ENCODE peak calls at places on chromosomes 11 and 22, in five cellular contexts. Q is activated CD4-positive, alpha-beta T cell treated with anti-CD3 and anti-CD28 coated beads for 48 hours; E is NCI-H1092; W is upper lobe of right lung; F is activated naive CD4-positive, alpha-beta T cell treated with Interleukin-2 at 50 U/mL for 16 hours. T is an unnamed sample.

GRCh38 chr11:117978982-117979381 is 7.2 kb upstream of the IL10RA start:
- DNase-seq in Q (no peak), W (no peak), E (no peak), F (no peak), T (no peak)

GRCh38 chr22:50081426-50082196 is 3.6 kb downstream of the MLC1 start:
- DNase-seq in W (no peak), Q (no peak), E (no peak), F (no peak), T (peak)

GRCh38 chr11:62423012-62423411 is 4.2 kb downstream of the SCGB1A1 start:
- DNase-seq in E (no peak), F (no peak), W (no peak), Q (no peak), T (no peak)

GRCh38 chr11:10455637-10456487 is 798 bp downstream of the AMPD3 start:
- DNase-seq in E (no peak), W (no peak), F (peak), Q (peak), T (no peak)

GRCh38 chr11:75547617-75548054 is 14.4 kb upstream of the SERPINH1 start:
- DNase-seq in F (peak), Q (peak), E (peak), W (peak), T (no peak)

GRCh38 chr11:12556155-12556554 is 118.1 kb upstream of the TEAD1 start:
- DNase-seq in E (no peak), W (no peak), Q (no peak), F (no peak), T (no peak)

GRCh38 chr11:15113381-15113780 is 1.3 kb upstream of the INSC start:
- DNase-seq in W (no peak), E (no peak), F (no peak), Q (no peak), T (no peak)

GRCh38 chr22:37509026-37509886 is 10.0 kb downstream of the CARD10 start:
- DNase-seq in F (no peak), Q (no peak), E (no peak), W (peak), T (no peak)

GRCh38 chr22:36197601-36198146 is 3.9 kb downstream of the APOL4 start:
- DNase-seq in E (no peak), Q (peak), W (no peak), F (no peak), T (no peak)

GRCh38 chr22:37167981-37168647 is 18.4 kb upstream of the IL2RB start:
- DNase-seq in E (no peak), Q (no peak), W (no peak), F (no peak), T (peak)

GRCh38 chr22:26321469-26321913 is 107.6 kb upstream of the ASPHD2 start:
- DNase-seq in E (no peak), Q (no peak), W (no peak), F (no peak), T (peak)

GRCh38 chr11:15258433-15259350 is 144.0 kb downstream of the INSC start:
- DNase-seq in W (no peak), F (no peak), Q (no peak), E (peak), T (no peak)

GRCh38 chr22:46484861-46485595 is 52.4 kb downstream of the CELSR1 start:
- DNase-seq in F (no peak), E (no peak), W (no peak), Q (no peak), T (no peak)

GRCh38 chr11:8765294-8765693 is 82.7 kb downstream of the RPL27A start:
- DNase-seq in F (no peak), Q (no peak), E (no peak), W (no peak), T (no peak)

T was measured in cardiac septum.